ENCODE peak calls at places on chromosomes 5 and 9, in six cellular contexts. D, P, W, F, R and Q are unnamed samples.

GRCh38 chr5:27403248-27403882 is 365.0 kb upstream of the CDH9 start:
- DNase-seq in F (no peak), D (peak; percentile 37), W (no peak), P (peak; percentile 46), R (no peak), Q (no peak)

GRCh38 chr9:108867829-108868228 is 5.8 kb downstream of the ACTL7A start:
- DNase-seq in D (no peak), W (no peak), F (no peak), P (no peak), R (no peak), Q (no peak)

GRCh38 chr5:96026334-96027065 is 64.8 kb upstream of the ELL2 start:
- DNase-seq in F (no peak), P (peak; percentile 82), D (no peak), W (no peak), R (no peak), Q (no peak)

GRCh38 chr9:120261419-120261818 is 318.5 kb downstream of the CDK5RAP2 start:
- DNase-seq in P (no peak), W (no peak), D (no peak), F (no peak), R (no peak), Q (no peak)

GRCh38 chr5:2912741-2913140 is 161.3 kb upstream of the IRX2 start:
- DNase-seq in W (no peak), P (no peak), D (no peak), R (peak; percentile 72), F (no peak), Q (peak; percentile 27)

GRCh38 chr5:94908889-94909480 is 290.5 kb downstream of the SLF1 start:
- DNase-seq in D (peak; percentile 81), R (no peak), W (peak; percentile 18), P (peak; percentile 69), F (no peak), Q (no peak)

GRCh38 chr5:119049824-119050449 is 20.9 kb upstream of the DMXL1 start:
- DNase-seq in F (no peak), D (peak; percentile 85), W (no peak), P (no peak), R (no peak), Q (no peak)

GRCh38 chr9:122128007-122128406 is 31.6 kb downstream of the NDUFA8 start:
- DNase-seq in P (no peak), D (no peak), F (no peak), W (no peak), R (no peak), Q (no peak)

GRCh38 chr5:171192111-171192510 is 116.9 kb upstream of the TLX3 start:
- DNase-seq in F (no peak), W (no peak), P (no peak), D (no peak), R (no peak), Q (no peak)

GRCh38 chr9:83920469-83920941 is 727 bp downstream of the KIF27 start:
- DNase-seq in P (peak; percentile 53), D (peak; percentile 69), W (no peak), R (no peak), F (no peak), Q (no peak)

GRCh38 chr9:96646081-96646991 is 8.8 kb downstream of the PRXL2C start:
- DNase-seq in R (no peak), D (peak; percentile 77), F (no peak), W (no peak), P (no peak), Q (no peak)

GRCh38 chr9:134623408-134624066 is 18.1 kb upstream of the COL5A1 start:
- DNase-seq in R (peak; percentile 73), D (no peak), P (no peak), F (no peak), W (no peak), Q (peak; percentile 61)

GRCh38 chr5:1164696-1165630 is 36.4 kb upstream of the SLC6A19 start:
- DNase-seq in W (no peak), D (no peak), P (no peak), R (peak; percentile 41), F (peak; percentile 6), Q (no peak)

GRCh38 chr9:29750062-29750461 is 2176.8 kb upstream of the C9orf72 start:
- DNase-seq in D (peak; percentile 74), R (no peak), P (no peak), W (no peak), F (no peak), Q (no peak)

GRCh38 chr5:50711280-50711679 is 44.8 kb downstream of the PARP8 start:
- DNase-seq in P (no peak), R (no peak), F (no peak), D (peak; percentile 51), W (no peak), Q (no peak)

GRCh38 chr5:167294861-167295685 is 996.4 kb upstream of the WWC1 start:
- DNase-seq in D (peak; percentile 83), R (no peak), P (peak; percentile 57), F (no peak), W (no peak), Q (no peak)

GRCh38 chr5:160539431-160539830 is 117.8 kb downstream of the PTTG1 start:
- DNase-seq in F (no peak), W (no peak), D (no peak), R (no peak), P (peak; percentile 6), Q (no peak)

GRCh38 chr5:52948418-52949076 is 40.6 kb upstream of the ITGA2 start:
- DNase-seq in F (no peak), D (peak; percentile 93), P (peak; percentile 89), W (peak; percentile 50), R (no peak), Q (no peak)

GRCh38 chr9:97900103-97900737 is 22.1 kb downstream of the TRMO start:
- DNase-seq in F (no peak), D (peak; percentile 50), R (no peak), P (peak; percentile 9), W (no peak), Q (no peak)

GRCh38 chr5:28468121-28468520 is 1429.7 kb upstream of the CDH9 start:
- DNase-seq in D (peak; percentile 44), W (no peak), P (no peak), F (no peak), R (no peak), Q (no peak)

GRCh38 chr9:81132318-81132717 is 557.0 kb downstream of the TLE1 start:
- DNase-seq in R (no peak), P (peak; percentile 38), D (peak; percentile 79), F (no peak), W (no peak), Q (no peak)

GRCh38 chr9:73871636-73872035 is 625.5 kb upstream of the RORB start:
- DNase-seq in R (no peak), P (no peak), W (no peak), F (no peak), D (no peak), Q (no peak)

GRCh38 chr9:135531096-135531495 is 9.9 kb downstream of the LCN1 start:
- DNase-seq in F (no peak), D (no peak), R (peak; percentile 57), P (no peak), W (no peak), Q (peak; percentile 61)

GRCh38 chr5:101534486-101535110 is 631.5 kb upstream of the ST8SIA4 start:
- DNase-seq in P (no peak), W (peak; percentile 2), R (no peak), D (no peak), F (no peak), Q (no peak)
- TF ChIP-seq CTCF in P (no peak), W (no peak), R (no peak), D (no peak), F (no peak), Q (no peak)

GRCh38 chr5:147397616-147398015 is 112.3 kb downstream of the DPYSL3 start:
- DNase-seq in W (no peak), R (no peak), P (no peak), D (no peak), F (no peak), Q (no peak)
- TF ChIP-seq CTCF in W (no peak), R (no peak), P (peak; percentile 19), D (peak; percentile 15), F (no peak), Q (no peak)

GRCh38 chr5:43008369-43009158 is 31.6 kb downstream of the ANXA2R start:
- DNase-seq in P (peak; percentile 98), F (peak; percentile 85), R (peak; percentile 75), W (peak; percentile 85), D (peak; percentile 96), Q (peak; percentile 82)

GRCh38 chr5:43007911-43008368 is 32.2 kb downstream of the ANXA2R start:
- DNase-seq in R (peak; percentile 47), P (peak; percentile 81), F (peak; percentile 67), W (peak; percentile 62), D (peak; percentile 90), Q (peak; percentile 77)

GRCh38 chr5:43010956-43011355 is 29.2 kb downstream of the ANXA2R start:
- DNase-seq in D (no peak), P (no peak), W (no peak), F (no peak), R (no peak), Q (no peak)

GRCh38 chr5:43006411-43007202 is 33.5 kb downstream of the ANXA2R start:
- DNase-seq in F (no peak), D (peak; percentile 66), P (no peak), R (peak; percentile 52), W (no peak), Q (no peak)

GRCh38 chr5:43007246-43007910 is 32.7 kb downstream of the ANXA2R start:
- DNase-seq in F (peak; percentile 79), D (peak; percentile 96), P (peak; percentile 89), W (peak; percentile 76), R (peak; percentile 35), Q (peak; percentile 84)
- TF ChIP-seq CTCF in F (no peak), D (no peak), P (no peak), W (no peak), R (no peak), Q (peak; percentile 11)

DNA sequence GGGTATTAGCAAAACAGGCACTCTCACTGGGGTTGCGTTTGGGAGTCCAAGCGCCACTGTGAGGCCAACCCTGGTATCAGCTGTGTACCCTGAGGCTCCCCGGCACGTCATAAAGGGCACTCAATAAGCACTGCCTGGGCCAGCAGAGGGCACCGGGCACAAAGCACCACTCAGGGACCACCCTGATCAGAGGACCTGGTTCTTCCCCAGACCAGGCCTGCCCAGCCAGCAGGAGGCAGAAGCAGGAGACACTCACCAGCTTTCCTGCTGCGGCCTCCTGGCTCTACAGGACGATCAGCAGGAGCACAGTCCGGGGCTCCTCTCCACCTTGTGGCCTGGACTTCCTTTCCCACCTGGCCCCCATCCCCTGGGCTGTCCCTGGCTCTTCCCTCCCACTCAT is 12.6 kb downstream of the MGAT1 start:
- DNase-seq in F (no peak), P (peak; percentile 23), W (no peak), R (no peak), D (no peak), Q (no peak)
- TF ChIP-seq CTCF in F (peak; percentile 13), P (peak; percentile 59), W (no peak), R (no peak), D (peak; percentile 20), Q (no peak)

GRCh38 chr9:35079426-35080341 is at the start of gene FANCG:
- DNase-seq in F (peak; percentile 90), W (peak; percentile 86), D (peak; percentile 96), P (peak; percentile 87), R (peak; percentile 94), Q (peak; percentile 87)
- TF ChIP-seq CTCF in F (no peak), W (no peak), D (no peak), P (no peak), R (peak; percentile 7), Q (no peak)